ENCODE peak calls at places on chromosome 22, in ten cellular contexts. Q is HepG2, B is GM12878, N is spleen, S is stomach, Z is HCT116, F is upper lobe of left lung, D is prostate gland, T is transverse colon, W is sigmoid colon. X is an unnamed sample.

GRCh38 chr22:49448546-49448945 is 379.1 kb downstream of the BRD1 start:
- DNase-seq in Q (no peak), B (no peak), N (no peak), S (no peak), Z (no peak), F (no peak), D (no peak), T (no peak), W (no peak), X (no peak)

GRCh38 chr22:27111796-27112195 is 454.4 kb downstream of the MIAT start:
- DNase-seq in Q (no peak), B (no peak), N (no peak), S (no peak), Z (no peak), F (no peak), D (no peak), T (no peak), W (no peak), X (no peak)

GRCh38 chr22:26646158-26646557 is 11.2 kb upstream of the MIAT start:
- DNase-seq in Q (no peak), B (no peak), N (no peak), S (no peak), Z (no peak), F (no peak), D (no peak), T (no peak), W (no peak), X (no peak)

GRCh38 chr22:21951931-21952465 is 650 bp downstream of the PPM1F start:
- DNase-seq in Q (no peak), B (no peak), N (peak; percentile 91), S (peak; percentile 57), Z (no peak), F (peak; percentile 62), D (peak; percentile 46), T (peak; percentile 44), W (peak; percentile 82), X (no peak)

GRCh38 chr22:30425616-30426394 is at the start of gene MTFP1:
- DNase-seq in Q (peak; percentile 66), B (no peak), N (peak; percentile 89), S (peak; percentile 66), Z (no peak), F (peak; percentile 75), D (peak; percentile 35), T (peak; percentile 72), W (peak; percentile 77), X (peak; percentile 60)

GRCh38 chr22:18076060-18076497 is 1.7 kb upstream of the PEX26 start:
- DNase-seq in Q (peak; percentile 86), B (no peak), N (no peak), S (peak; percentile 60), Z (peak; percentile 75), F (peak; percentile 64), D (peak; percentile 85), T (peak; percentile 63), W (peak; percentile 88), X (no peak)

GRCh38 chr22:33658775-33659174 is 261.5 kb downstream of the LARGE1 start:
- DNase-seq in Q (no peak), B (no peak), N (no peak), S (no peak), Z (no peak), F (peak; percentile 31), D (peak; percentile 7), T (no peak), W (peak; percentile 81), X (peak; percentile 22)

GRCh38 chr22:28146401-28147304 is 227.6 kb upstream of the PITPNB start:
- DNase-seq in Q (no peak), B (no peak), N (no peak), S (no peak), Z (no peak), F (no peak), D (no peak), T (no peak), W (no peak), X (no peak)

GRCh38 chr22:48254311-48254873 is 1491.9 kb downstream of the TBC1D22A start:
- DNase-seq in Q (no peak), B (no peak), N (peak; percentile 40), S (no peak), Z (no peak), F (peak; percentile 76), D (peak; percentile 67), T (peak; percentile 27), W (no peak), X (no peak)

GRCh38 chr22:25764270-25765015 is 22.5 kb downstream of the MYO18B start:
- DNase-seq in Q (no peak), B (no peak), N (peak; percentile 59), S (no peak), Z (no peak), F (no peak), D (no peak), T (no peak), W (no peak), X (no peak)

DNA sequence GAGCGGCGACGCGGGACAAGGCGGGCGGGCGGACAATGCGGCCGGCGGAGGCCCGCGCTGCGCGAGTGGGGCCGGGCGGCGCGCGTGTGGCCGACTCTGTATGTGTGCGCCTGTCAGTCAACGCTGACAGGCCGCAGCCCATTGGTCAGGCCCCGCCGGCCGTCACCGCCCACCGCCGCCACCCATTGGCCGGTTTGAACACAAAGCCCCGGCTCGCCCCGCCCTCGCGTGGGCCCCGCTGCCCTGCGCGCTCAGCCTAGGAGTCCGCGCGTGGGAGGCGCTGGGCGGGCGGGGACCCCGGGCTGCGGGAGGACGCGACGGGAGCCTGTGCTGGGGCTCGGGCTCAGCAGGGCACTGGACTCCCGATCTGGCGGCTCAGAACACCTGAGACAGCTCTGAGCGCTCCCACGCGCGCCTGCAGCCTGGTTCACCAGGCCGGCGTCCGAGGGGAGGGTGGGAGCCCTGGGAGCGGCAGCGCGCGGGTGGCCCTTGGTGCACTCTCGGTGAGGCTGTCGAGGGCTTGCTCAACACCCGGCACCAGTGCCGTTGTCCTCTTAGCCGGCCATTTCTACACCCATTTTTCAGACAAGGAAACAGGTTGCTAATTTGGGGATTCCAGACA is at the start of gene SUN2:
- DNase-seq in Q (peak; percentile 69), B (peak; percentile 53), N (peak; percentile 98), S (peak; percentile 95), Z (no peak), F (peak; percentile 94), D (peak; percentile 95), T (peak; percentile 96), W (peak; percentile 97), X (peak; percentile 95)
- TF ChIP-seq POLR2A in Q (no peak), B (peak; percentile 81), N (peak; percentile 61), S (no peak), Z (no peak), F (peak; percentile 24), D (peak; percentile 80), T (peak; percentile 35), W (peak; percentile 6), X (peak; percentile 17)

GRCh38 chr22:41334215-41334614 is 32.9 kb downstream of the ZC3H7B start:
- DNase-seq in Q (no peak), B (no peak), N (no peak), S (no peak), Z (no peak), F (no peak), D (no peak), T (no peak), W (no peak), X (no peak)

GRCh38 chr22:41332217-41332616 is 30.9 kb downstream of the ZC3H7B start:
- DNase-seq in Q (no peak), B (no peak), N (no peak), S (no peak), Z (no peak), F (no peak), D (no peak), T (no peak), W (no peak), X (no peak)

GRCh38 chr22:41334951-41335635 is 33.8 kb downstream of the ZC3H7B start:
- DNase-seq in Q (no peak), B (no peak), N (no peak), S (no peak), Z (no peak), F (no peak), D (no peak), T (no peak), W (no peak), X (no peak)

GRCh38 chr22:41330169-41330568 is 28.8 kb downstream of the ZC3H7B start:
- DNase-seq in Q (no peak), B (no peak), N (no peak), S (no peak), Z (no peak), F (no peak), D (no peak), T (no peak), W (no peak), X (no peak)

DNA sequence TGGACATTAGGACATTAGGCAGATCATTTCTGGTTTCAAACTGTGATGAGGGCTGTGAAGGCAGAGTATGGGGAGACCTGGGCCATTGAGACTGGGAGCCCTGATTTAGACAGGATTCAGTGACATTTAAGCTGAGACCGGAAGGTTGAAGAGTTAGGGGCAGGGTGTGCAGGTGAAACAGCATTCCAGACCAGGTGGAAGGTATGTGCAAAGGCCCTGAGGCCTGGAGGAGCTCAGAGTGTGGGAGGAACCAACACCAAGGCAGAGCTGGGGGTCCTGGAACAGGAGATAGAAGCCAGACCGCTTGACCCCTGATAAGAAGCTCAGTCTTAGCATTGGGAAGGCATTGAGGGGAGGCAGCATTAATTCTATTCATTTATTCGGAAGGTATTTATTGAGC is 32.5 kb downstream of the ZC3H7B start:
- DNase-seq in Q (no peak), B (no peak), N (no peak), S (no peak), Z (no peak), F (no peak), D (no peak), T (no peak), W (no peak), X (no peak)
- H3K36me3 ChIP-seq in Q (peaks cover 51% of the 10 kb centered on the region), B (peaks cover 16% of the 10 kb centered on the region), N (peaks cover 100% of the 10 kb centered on the region), S (peaks cover 99% of the 10 kb centered on the region), Z (peaks cover 12% of the 10 kb centered on the region), F (peaks cover 51% of the 10 kb centered on the region), D (peaks cover 3% of the 10 kb centered on the region), T (no peaks in the 10 kb centered on the region), W (peaks cover 40% of the 10 kb centered on the region), X (no peaks in the 10 kb centered on the region)

DNA sequence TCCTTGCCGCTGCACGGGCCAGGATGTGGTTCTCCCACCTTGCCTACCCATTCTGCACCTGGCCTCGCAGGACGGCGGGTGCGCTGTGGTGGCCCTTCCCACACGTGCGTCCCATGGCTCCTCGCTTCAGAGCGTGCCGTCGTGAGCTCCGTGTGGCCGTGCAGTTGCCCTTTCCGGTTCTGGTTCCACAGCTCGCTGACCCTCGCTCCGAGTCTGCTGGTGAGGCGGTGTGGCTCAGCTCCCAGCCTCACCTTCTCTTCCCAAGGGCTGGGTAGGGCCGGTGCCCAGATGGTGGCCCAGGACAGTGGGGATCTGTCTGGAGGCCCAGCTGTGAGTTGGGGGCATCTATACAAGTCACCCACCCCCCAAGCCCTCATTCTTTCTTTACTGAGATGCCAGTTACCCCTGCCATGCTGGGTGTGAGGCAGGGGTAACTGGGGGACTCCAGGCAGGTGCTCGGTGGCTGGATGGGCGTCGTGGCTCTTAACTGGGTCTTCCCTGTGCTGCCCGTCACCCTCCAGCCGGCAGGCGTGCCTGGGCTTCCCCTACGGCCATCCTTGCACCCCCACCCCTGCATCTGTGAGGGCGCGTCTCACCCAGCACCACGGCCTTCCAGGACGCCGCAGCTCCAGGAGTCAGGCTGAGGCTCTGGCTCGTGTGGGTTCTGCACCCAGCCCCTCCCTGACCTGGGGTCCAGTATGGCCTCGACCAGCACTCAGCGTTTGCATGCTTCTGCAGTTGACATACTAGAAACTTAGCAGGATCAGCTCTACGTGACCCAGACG is 395.2 kb downstream of the TBC1D22A start:
- DNase-seq in Q (no peak), B (no peak), N (no peak), S (no peak), Z (no peak), F (no peak), D (no peak), T (no peak), W (no peak), X (no peak)
- TF ChIP-seq POLR2AphosphoS5 in Q (no peak), B (no peak), N (no peak), S (no peak), Z (no peak), F (no peak), D (no peak), T (no peak), W (no peak), X (no peak)

GRCh38 chr22:50526849-50527801 is 1.7 kb upstream of the SCO2 start:
- DNase-seq in Q (peak; percentile 70), B (no peak), N (peak; percentile 91), S (peak; percentile 72), Z (no peak), F (peak; percentile 87), D (no peak), T (peak; percentile 74), W (peak; percentile 82), X (peak; percentile 51)
- TF ChIP-seq POLR2A in Q (no peak), B (no peak), N (peak; percentile 11), S (no peak), Z (peak; percentile 94), F (no peak), D (no peak), T (peak; percentile 12), W (no peak), X (no peak)